ENCODE peak calls at places on chromosome 2, in seven cellular contexts. One of them, this sample, is unnamed.

GRCh38 chr2:5673148-5673860 is 18.9 kb upstream of the SOX11 start:
- DNase-seq in thoracic aorta: no peak
- DNase-seq in Jurkat, Clone E6-1: no peak
- DNase-seq in stimulated activated CD8-positive, alpha-beta memory T cell treated with anti-CD3 and anti-CD28 coated beads, Interleukin-15, amount 100 ng/mL, for 48 hours: no peak
- DNase-seq in CD8-positive, alpha-beta memory T cell: no peak
- DNase-seq in H54: no peak
- DNase-seq in MCF 10A: no peak
- DNase-seq in this sample: no peak

GRCh38 chr2:190354003-190354690 is 10.8 kb downstream of the INPP1 start:
- DNase-seq in Jurkat, Clone E6-1: no peak
- DNase-seq in MCF 10A: no peak
- DNase-seq in thoracic aorta: no peak
- DNase-seq in H54: no peak
- DNase-seq in CD8-positive, alpha-beta memory T cell: no peak
- DNase-seq in stimulated activated CD8-positive, alpha-beta memory T cell treated with anti-CD3 and anti-CD28 coated beads, Interleukin-15, amount 100 ng/mL, for 48 hours: no peak
- DNase-seq in this sample: no peak

GRCh38 chr2:200156140-200156858 is 150.2 kb upstream of the SPATS2L start:
- DNase-seq in CD8-positive, alpha-beta memory T cell: no peak
- DNase-seq in H54: no peak
- DNase-seq in stimulated activated CD8-positive, alpha-beta memory T cell treated with anti-CD3 and anti-CD28 coated beads, Interleukin-15, amount 100 ng/mL, for 48 hours: no peak
- DNase-seq in thoracic aorta: no peak
- DNase-seq in Jurkat, Clone E6-1: no peak
- DNase-seq in MCF 10A: peak; percentile 92
- DNase-seq in this sample: peak; percentile 30

GRCh38 chr2:1653956-1654695 is 90.2 kb downstream of the PXDN start:
- DNase-seq in H54: no peak
- DNase-seq in MCF 10A: peak; percentile 47
- DNase-seq in thoracic aorta: no peak
- DNase-seq in Jurkat, Clone E6-1: no peak
- DNase-seq in CD8-positive, alpha-beta memory T cell: no peak
- DNase-seq in stimulated activated CD8-positive, alpha-beta memory T cell treated with anti-CD3 and anti-CD28 coated beads, Interleukin-15, amount 100 ng/mL, for 48 hours: no peak
- DNase-seq in this sample: no peak

GRCh38 chr2:62938126-62938525 is 112.5 kb upstream of the OTX1 start:
- DNase-seq in H54: no peak
- DNase-seq in stimulated activated CD8-positive, alpha-beta memory T cell treated with anti-CD3 and anti-CD28 coated beads, Interleukin-15, amount 100 ng/mL, for 48 hours: no peak
- DNase-seq in CD8-positive, alpha-beta memory T cell: no peak
- DNase-seq in MCF 10A: no peak
- DNase-seq in thoracic aorta: no peak
- DNase-seq in Jurkat, Clone E6-1: no peak
- DNase-seq in this sample: no peak

GRCh38 chr2:71102981-71103681 is 26.9 kb downstream of the MCEE start:
- DNase-seq in CD8-positive, alpha-beta memory T cell: no peak
- DNase-seq in H54: no peak
- DNase-seq in stimulated activated CD8-positive, alpha-beta memory T cell treated with anti-CD3 and anti-CD28 coated beads, Interleukin-15, amount 100 ng/mL, for 48 hours: no peak
- DNase-seq in thoracic aorta: no peak
- DNase-seq in MCF 10A: peak; percentile 21
- DNase-seq in Jurkat, Clone E6-1: no peak
- DNase-seq in this sample: no peak

GRCh38 chr2:136381722-136382633 is 264.0 kb upstream of the CXCR4 start:
- DNase-seq in Jurkat, Clone E6-1: peak; percentile 91
- DNase-seq in H54: no peak
- DNase-seq in CD8-positive, alpha-beta memory T cell: peak; percentile 27
- DNase-seq in MCF 10A: no peak
- DNase-seq in stimulated activated CD8-positive, alpha-beta memory T cell treated with anti-CD3 and anti-CD28 coated beads, Interleukin-15, amount 100 ng/mL, for 48 hours: peak; percentile 74
- DNase-seq in thoracic aorta: no peak
- DNase-seq in this sample: no peak

GRCh38 chr2:47315490-47315889 is 87.5 kb upstream of the MSH2 start:
- DNase-seq in H54: no peak
- DNase-seq in MCF 10A: no peak
- DNase-seq in thoracic aorta: no peak
- DNase-seq in stimulated activated CD8-positive, alpha-beta memory T cell treated with anti-CD3 and anti-CD28 coated beads, Interleukin-15, amount 100 ng/mL, for 48 hours: no peak
- DNase-seq in Jurkat, Clone E6-1: no peak
- DNase-seq in CD8-positive, alpha-beta memory T cell: no peak
- DNase-seq in this sample: no peak

GRCh38 chr2:47655563-47655880 is 127.4 kb upstream of the MSH6 start:
- DNase-seq in MCF 10A: no peak
- DNase-seq in CD8-positive, alpha-beta memory T cell: no peak
- DNase-seq in H54: no peak
- DNase-seq in Jurkat, Clone E6-1: no peak
- DNase-seq in stimulated activated CD8-positive, alpha-beta memory T cell treated with anti-CD3 and anti-CD28 coated beads, Interleukin-15, amount 100 ng/mL, for 48 hours: no peak
- DNase-seq in thoracic aorta: no peak
- DNase-seq in this sample: no peak

GRCh38 chr2:63047534-63048281 is 2.9 kb upstream of the OTX1 start:
- DNase-seq in CD8-positive, alpha-beta memory T cell: no peak
- DNase-seq in Jurkat, Clone E6-1: no peak
- DNase-seq in stimulated activated CD8-positive, alpha-beta memory T cell treated with anti-CD3 and anti-CD28 coated beads, Interleukin-15, amount 100 ng/mL, for 48 hours: no peak
- DNase-seq in MCF 10A: no peak
- DNase-seq in thoracic aorta: no peak
- DNase-seq in H54: no peak
- DNase-seq in this sample: no peak

GRCh38 chr2:232777278-232777677 is 913 bp upstream of the KCNJ13 start:
- DNase-seq in H54: no peak
- DNase-seq in CD8-positive, alpha-beta memory T cell: no peak
- DNase-seq in stimulated activated CD8-positive, alpha-beta memory T cell treated with anti-CD3 and anti-CD28 coated beads, Interleukin-15, amount 100 ng/mL, for 48 hours: no peak
- DNase-seq in thoracic aorta: no peak
- DNase-seq in MCF 10A: no peak
- DNase-seq in Jurkat, Clone E6-1: no peak
- DNase-seq in this sample: no peak

GRCh38 chr2:42917374-42918017 is 125.1 kb upstream of the HAAO start:
- DNase-seq in CD8-positive, alpha-beta memory T cell: no peak
- DNase-seq in thoracic aorta: no peak
- DNase-seq in Jurkat, Clone E6-1: no peak
- DNase-seq in MCF 10A: peak; percentile 89
- DNase-seq in H54: no peak
- DNase-seq in stimulated activated CD8-positive, alpha-beta memory T cell treated with anti-CD3 and anti-CD28 coated beads, Interleukin-15, amount 100 ng/mL, for 48 hours: peak; percentile 10
- DNase-seq in this sample: peak; percentile 46

GRCh38 chr2:95728878-95729511 is 137.2 kb downstream of the TRIM43 start:
- DNase-seq in CD8-positive, alpha-beta memory T cell: no peak
- DNase-seq in H54: peak; percentile 56
- DNase-seq in stimulated activated CD8-positive, alpha-beta memory T cell treated with anti-CD3 and anti-CD28 coated beads, Interleukin-15, amount 100 ng/mL, for 48 hours: no peak
- DNase-seq in thoracic aorta: peak; percentile 3
- DNase-seq in Jurkat, Clone E6-1: peak; percentile 60
- DNase-seq in MCF 10A: peak; percentile 73
- DNase-seq in this sample: peak; percentile 51

GRCh38 chr2:237833546-237833945 is 25.9 kb upstream of the RAMP1 start:
- DNase-seq in H54: no peak
- DNase-seq in MCF 10A: no peak
- DNase-seq in CD8-positive, alpha-beta memory T cell: no peak
- DNase-seq in stimulated activated CD8-positive, alpha-beta memory T cell treated with anti-CD3 and anti-CD28 coated beads, Interleukin-15, amount 100 ng/mL, for 48 hours: no peak
- DNase-seq in Jurkat, Clone E6-1: no peak
- DNase-seq in thoracic aorta: no peak
- DNase-seq in this sample: no peak

GRCh38 chr2:38446972-38447561 is 70.0 kb upstream of the ATL2 start:
- DNase-seq in H54: no peak
- DNase-seq in CD8-positive, alpha-beta memory T cell: no peak
- DNase-seq in MCF 10A: peak; percentile 49
- DNase-seq in thoracic aorta: no peak
- DNase-seq in stimulated activated CD8-positive, alpha-beta memory T cell treated with anti-CD3 and anti-CD28 coated beads, Interleukin-15, amount 100 ng/mL, for 48 hours: no peak
- DNase-seq in Jurkat, Clone E6-1: no peak
- DNase-seq in this sample: no peak

GRCh38 chr2:74708883-74709282 is 54.8 kb downstream of the SEMA4F start:
- DNase-seq in H54: no peak
- DNase-seq in Jurkat, Clone E6-1: no peak
- DNase-seq in MCF 10A: peak; percentile 84
- DNase-seq in stimulated activated CD8-positive, alpha-beta memory T cell treated with anti-CD3 and anti-CD28 coated beads, Interleukin-15, amount 100 ng/mL, for 48 hours: no peak
- DNase-seq in thoracic aorta: no peak
- DNase-seq in CD8-positive, alpha-beta memory T cell: no peak
- DNase-seq in this sample: no peak

GRCh38 chr2:171522804-171523338 is 597 bp downstream of the CYBRD1 start:
- DNase-seq in H54: peak; percentile 12
- DNase-seq in MCF 10A: no peak
- DNase-seq in thoracic aorta: no peak
- DNase-seq in stimulated activated CD8-positive, alpha-beta memory T cell treated with anti-CD3 and anti-CD28 coated beads, Interleukin-15, amount 100 ng/mL, for 48 hours: no peak
- DNase-seq in CD8-positive, alpha-beta memory T cell: no peak
- DNase-seq in Jurkat, Clone E6-1: no peak
- DNase-seq in this sample: no peak

GRCh38 chr2:196168181-196168580 is 3.2 kb downstream of the STK17B start:
- DNase-seq in stimulated activated CD8-positive, alpha-beta memory T cell treated with anti-CD3 and anti-CD28 coated beads, Interleukin-15, amount 100 ng/mL, for 48 hours: no peak
- DNase-seq in MCF 10A: peak; percentile 90
- DNase-seq in CD8-positive, alpha-beta memory T cell: no peak
- DNase-seq in Jurkat, Clone E6-1: no peak
- DNase-seq in thoracic aorta: no peak
- DNase-seq in H54: no peak
- DNase-seq in this sample: no peak

This sample was measured in gastrocnemius medialis.